ENCODE peak calls at places on chromosome 9, in four cellular contexts. X is body of pancreas, W is breast epithelium, N is esophagus squamous epithelium. Z is an unnamed sample.

GRCh38 chr9:134340475-134341186 is 14.4 kb downstream of the RXRA start:
- DNase-seq in X (peak), W (no peak), N (no peak), Z (no peak)

GRCh38 chr9:13493697-13494096 is 214.2 kb upstream of the MPDZ start:
- DNase-seq in X (no peak), W (no peak), N (no peak), Z (no peak)

GRCh38 chr9:123336959-123337358 is 19.0 kb upstream of the CRB2 start:
- DNase-seq in X (no peak), W (no peak), N (no peak), Z (no peak)

GRCh38 chr9:113591899-113592625 is 128.5 kb downstream of the RGS3 start:
- DNase-seq in X (no peak), W (no peak), N (no peak), Z (no peak)

GRCh38 chr9:82154573-82154972 is 166.0 kb downstream of the SPATA31D1 start:
- DNase-seq in X (no peak), W (no peak), N (no peak), Z (no peak)

GRCh38 chr9:136258299-136258625 is 12.7 kb upstream of the QSOX2 start:
- DNase-seq in X (no peak), W (no peak), N (no peak), Z (no peak)

GRCh38 chr9:32705059-32705458 is 69.6 kb upstream of the TAF1L start:
- DNase-seq in X (no peak), W (no peak), N (no peak), Z (peak)

GRCh38 chr9:91714020-91714721 is 235.9 kb downstream of the ROR2 start:
- DNase-seq in X (peak), W (no peak), N (no peak), Z (no peak)

GRCh38 chr9:99860266-99860665 is 38.6 kb downstream of the NR4A3 start:
- DNase-seq in X (no peak), W (no peak), N (no peak), Z (no peak)

GRCh38 chr9:37509536-37509935 is 23.8 kb downstream of the POLR1E start:
- DNase-seq in X (no peak), W (no peak), N (no peak), Z (no peak)

GRCh38 chr9:19769213-19769612 is 19.6 kb downstream of the SLC24A2 start:
- DNase-seq in X (no peak), W (no peak), N (no peak), Z (no peak)

GRCh38 chr9:77648458-77649108 is 461 bp upstream of the GNA14 start:
- DNase-seq in X (peak), W (peak), N (no peak), Z (no peak)

GRCh38 chr9:118651511-118651910 is 717.7 kb downstream of the BRINP1 start:
- DNase-seq in X (no peak), W (no peak), N (no peak), Z (no peak)

GRCh38 chr9:21873540-21874221 is 71.2 kb downstream of the MTAP start:
- DNase-seq in X (no peak), W (no peak), N (no peak), Z (no peak)

GRCh38 chr9:109905472-109905871 is 125.5 kb downstream of the PALM2AKAP2 start:
- DNase-seq in X (no peak), W (no peak), N (no peak), Z (no peak)

GRCh38 chr9:109908459-109909390 is 128.7 kb downstream of the PALM2AKAP2 start:
- DNase-seq in X (no peak), W (no peak), N (no peak), Z (no peak)

GRCh38 chr9:109906766-109907382 is 126.9 kb downstream of the PALM2AKAP2 start:
- DNase-seq in X (no peak), W (no peak), N (no peak), Z (no peak)

GRCh38 chr9:109907810-109908458 is 127.9 kb downstream of the PALM2AKAP2 start:
- DNase-seq in X (no peak), W (no peak), N (no peak), Z (no peak)

GRCh38 chr9:109907400-109907799 is 127.4 kb downstream of the PALM2AKAP2 start:
- DNase-seq in X (no peak), W (no peak), N (no peak), Z (no peak)
- TF ChIP-seq POLR2A in X (no peak), W (no peak), N (no peak), Z (no peak)

DNA sequence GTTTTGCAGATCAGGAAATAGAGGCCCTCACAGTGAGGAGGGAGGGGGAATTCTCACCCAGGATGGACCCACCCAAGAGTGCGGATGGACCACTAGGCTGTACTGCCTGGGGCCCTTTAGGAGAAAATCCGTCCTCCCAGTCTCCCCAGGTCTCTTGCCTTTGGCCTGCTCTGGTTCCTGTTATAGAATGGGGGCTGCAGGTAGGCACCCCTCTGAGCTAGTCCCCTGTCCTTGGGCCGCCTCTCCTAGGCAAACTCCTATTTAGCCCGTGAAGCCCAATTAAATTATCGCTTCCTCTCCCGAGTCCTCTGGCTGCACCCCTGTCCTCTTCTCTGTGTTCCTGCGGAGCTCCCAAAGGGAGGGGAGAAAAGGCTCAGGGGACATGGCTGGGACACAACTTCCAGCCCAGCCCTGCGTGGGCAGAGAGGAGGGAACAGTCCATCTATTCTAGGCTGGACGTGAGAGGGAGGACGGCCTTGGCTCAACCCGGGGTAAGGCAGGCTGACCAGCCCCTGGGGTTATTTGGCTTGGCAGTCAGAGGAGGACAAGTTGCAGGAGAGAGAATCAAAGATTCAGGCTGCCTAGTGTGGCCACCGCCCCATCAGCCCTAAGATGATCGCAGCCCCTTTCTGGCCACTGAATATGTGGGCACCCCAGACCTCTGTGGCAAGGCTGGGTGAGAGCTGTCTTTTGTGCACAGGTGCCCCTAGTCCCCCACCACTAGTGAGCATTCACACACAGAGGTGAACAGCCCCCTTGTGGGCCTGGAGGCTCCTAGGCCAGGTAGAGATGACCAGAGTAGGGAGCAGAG is 134.2 kb downstream of the C9orf50 start:
- DNase-seq in X (peak), W (peak), N (no peak), Z (no peak)
- TF ChIP-seq POLR2A in X (no peak), W (no peak), N (no peak), Z (no peak)

GRCh38 chr9:129053020-129053419 is 16.6 kb downstream of the MIGA2 start:
- DNase-seq in X (no peak), W (no peak), N (no peak), Z (no peak)

GRCh38 chr9:129054163-129054851 is 17.9 kb downstream of the MIGA2 start:
- DNase-seq in X (no peak), W (no peak), N (no peak), Z (no peak)

GRCh38 chr9:129052592-129052991 is 16.2 kb downstream of the MIGA2 start:
- DNase-seq in X (peak), W (peak), N (no peak), Z (no peak)
- TF ChIP-seq POLR2A in X (no peak), W (no peak), N (no peak), Z (no peak)

DNA sequence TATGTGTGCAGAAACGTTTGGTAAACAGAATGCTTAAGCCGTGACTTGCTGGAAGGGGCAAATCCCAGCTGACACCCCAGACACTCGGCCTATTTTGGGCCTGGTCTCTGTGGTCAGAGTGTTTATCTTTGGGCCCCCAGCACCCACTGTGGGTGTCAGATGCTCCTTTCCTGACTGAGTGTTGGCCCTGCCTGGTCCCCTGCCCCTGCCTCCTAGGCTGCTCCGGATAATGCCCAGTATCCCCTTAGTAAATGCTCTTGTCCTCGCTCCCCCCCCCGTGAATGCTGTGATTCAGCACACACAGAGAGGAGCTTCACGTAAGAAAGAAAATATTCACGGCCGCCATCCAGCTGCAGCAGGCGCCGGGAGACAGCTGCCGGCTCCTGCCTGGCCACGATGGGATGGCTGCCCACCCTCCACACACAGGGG is 11.3 kb upstream of the ANGPTL2 start:
- DNase-seq in X (no peak), W (no peak), N (no peak), Z (peak)
- TF ChIP-seq POLR2A in X (no peak), W (no peak), N (no peak), Z (no peak)

GRCh38 chr9:89311346-89312153 is 555 bp downstream of the CKS2 start:
- DNase-seq in X (no peak), W (no peak), N (no peak), Z (no peak)

GRCh38 chr9:89309166-89309565 is 1.8 kb upstream of the CKS2 start:
- DNase-seq in X (no peak), W (no peak), N (no peak), Z (no peak)

GRCh38 chr9:89312154-89312616 is 1.2 kb downstream of the CKS2 start:
- DNase-seq in X (no peak), W (no peak), N (no peak), Z (no peak)

GRCh38 chr9:89310486-89311345 is at the start of gene CKS2:
- DNase-seq in X (peak), W (peak), N (peak), Z (peak)

GRCh38 chr9:89309608-89310485 is 1.1 kb upstream of the CKS2 start:
- DNase-seq in X (no peak), W (no peak), N (no peak), Z (no peak)
- TF ChIP-seq POLR2A in X (no peak), W (no peak), N (no peak), Z (no peak)

GRCh38 chr9:129139993-129140396 is 28.8 kb downstream of the PTPA start:
- DNase-seq in X (peak), W (peak), N (peak), Z (peak)
- TF ChIP-seq POLR2A in X (peak), W (peak), N (no peak), Z (peak)

GRCh38 chr9:122261469-122261881 is 3.2 kb downstream of the RBM18 start:
- DNase-seq in X (peak), W (peak), N (no peak), Z (no peak)

GRCh38 chr9:122265265-122265900 is 701 bp downstream of the MRRF start:
- DNase-seq in X (no peak), W (no peak), N (no peak), Z (peak)

GRCh38 chr9:122262073-122262472 is 2.6 kb downstream of the RBM18 start:
- DNase-seq in X (no peak), W (no peak), N (no peak), Z (no peak)

GRCh38 chr9:122263699-122264349 is 816 bp downstream of the RBM18 start:
- DNase-seq in X (peak), W (no peak), N (no peak), Z (no peak)

GRCh38 chr9:122264360-122265264 is at the start of the genes MRRF and RBM18:
- DNase-seq in X (peak), W (peak), N (peak), Z (peak)
- TF ChIP-seq POLR2A in X (peak), W (peak), N (no peak), Z (peak)

GRCh38 chr9:128702445-128702948 is at the start of gene PKN3:
- DNase-seq in X (peak), W (peak), N (no peak), Z (peak)

GRCh38 chr9:128702949-128703615 is 779 bp downstream of the PKN3 start:
- DNase-seq in X (no peak), W (no peak), N (no peak), Z (no peak)

GRCh38 chr9:128694344-128694743 is 5.3 kb downstream of the SET start:
- DNase-seq in X (no peak), W (no peak), N (no peak), Z (no peak)

GRCh38 chr9:128696923-128697707 is 5.2 kb upstream of the PKN3 start:
- DNase-seq in X (no peak), W (no peak), N (no peak), Z (no peak)
- TF ChIP-seq POLR2A in X (no peak), W (no peak), N (no peak), Z (no peak)

GRCh38 chr9:97502984-97503861 is 1.8 kb downstream of the TMOD1 start:
- DNase-seq in X (no peak), W (no peak), N (no peak), Z (no peak)
- TF ChIP-seq POLR2A in X (no peak), W (no peak), N (no peak), Z (no peak)

GRCh38 chr9:72353455-72354116 is 11.4 kb downstream of the ZFAND5 start:
- DNase-seq in X (no peak), W (no peak), N (no peak), Z (no peak)
- TF ChIP-seq POLR2A in X (peak), W (no peak), N (no peak), Z (no peak)